ENCODE peak calls at places on chromosomes 2 and 18, in five cellular contexts. R, C, U, B and P are unnamed samples.

GRCh38 chr2:135998842-135999241 is 13.4 kb upstream of the DARS1 start:
- DNase-seq in R (no peak), C (no peak), U (no peak), B (no peak), P (no peak)

GRCh38 chr2:16298866-16299265 is 358.5 kb downstream of the MYCN start:
- DNase-seq in R (no peak), C (no peak), U (no peak), B (no peak), P (no peak)

GRCh38 chr2:230347659-230348305 is 20.8 kb downstream of the SP140L start:
- DNase-seq in R (no peak), C (no peak), U (peak; percentile 30), B (no peak), P (no peak)

GRCh38 chr2:106030287-106031268 is 163.5 kb downstream of the UXS1 start:
- DNase-seq in R (peak; percentile 44), C (peak; percentile 10), U (peak; percentile 7), B (no peak), P (no peak)

GRCh38 chr18:27778925-27779324 is 398.0 kb downstream of the CDH2 start:
- DNase-seq in R (no peak), C (no peak), U (no peak), B (no peak), P (no peak)

GRCh38 chr2:199602271-199602895 is 144.6 kb upstream of the SATB2 start:
- DNase-seq in R (no peak), C (peak; percentile 75), U (peak; percentile 47), B (peak; percentile 24), P (peak; percentile 8)

GRCh38 chr2:238742664-238743063 is 105.2 kb upstream of the TWIST2 start:
- DNase-seq in R (no peak), C (no peak), U (no peak), B (no peak), P (no peak)

GRCh38 chr18:54117853-54118773 is 106.4 kb downstream of the MBD2 start:
- DNase-seq in R (no peak), C (no peak), U (no peak), B (no peak), P (no peak)

GRCh38 chr2:134365356-134365755 is 111.5 kb downstream of the MGAT5 start:
- DNase-seq in R (no peak), C (no peak), U (peak; percentile 41), B (no peak), P (no peak)

GRCh38 chr2:75787532-75788132 is 76.9 kb upstream of the GCFC2 start:
- DNase-seq in R (no peak), C (peak; percentile 72), U (peak; percentile 56), B (no peak), P (peak; percentile 70)

GRCh38 chr2:98503481-98504096 is 58.9 kb downstream of the INPP4A start:
- DNase-seq in R (no peak), C (peak; percentile 43), U (no peak), B (no peak), P (no peak)

GRCh38 chr2:231926761-231927565 is 767 bp upstream of the NPPC start:
- DNase-seq in R (no peak), C (peak; percentile 15), U (peak; percentile 33), B (no peak), P (peak; percentile 56)

GRCh38 chr18:7812431-7813063 is 245.4 kb downstream of the PTPRM start:
- DNase-seq in R (no peak), C (no peak), U (peak; percentile 73), B (no peak), P (no peak)

GRCh38 chr18:79540914-79541301 is 138.7 kb upstream of the CTDP1 start:
- DNase-seq in R (no peak), C (no peak), U (no peak), B (peak; percentile 14), P (no peak)

GRCh38 chr18:57353940-57354461 is 1.6 kb downstream of the ST8SIA3 start:
- DNase-seq in R (peak; percentile 30), C (peak; percentile 2), U (peak; percentile 15), B (peak; percentile 74), P (no peak)

GRCh38 chr2:41197781-41198180 is 745.9 kb upstream of the SLC8A1 start:
- DNase-seq in R (no peak), C (no peak), U (peak; percentile 12), B (no peak), P (no peak)

GRCh38 chr2:232489516-232490220 is 2.0 kb upstream of the ECEL1 start:
- DNase-seq in R (no peak), C (no peak), U (no peak), B (peak; percentile 15), P (no peak)

GRCh38 chr2:224357098-224357901 is 44.6 kb downstream of the FAM124B start:
- DNase-seq in R (no peak), C (peak; percentile 67), U (peak; percentile 66), B (peak; percentile 45), P (peak; percentile 47)

GRCh38 chr2:233473878-233474277 is 92.7 kb downstream of the USP40 start:
- DNase-seq in R (no peak), C (no peak), U (no peak), B (no peak), P (no peak)

GRCh38 chr2:231576465-231576864 is 16.2 kb upstream of the TEX44 start:
- DNase-seq in R (no peak), C (no peak), U (no peak), B (no peak), P (no peak)

GRCh38 chr2:19881221-19881620 is 20.6 kb downstream of the TTC32 start:
- DNase-seq in R (no peak), C (no peak), U (no peak), B (no peak), P (no peak)

GRCh38 chr2:86284401-86284841 is 53.0 kb downstream of the REEP1 start:
- DNase-seq in R (peak; percentile 75), C (no peak), U (no peak), B (no peak), P (no peak)

GRCh38 chr2:182868423-182868822 is 2.0 kb upstream of the FRZB start:
- DNase-seq in R (no peak), C (no peak), U (no peak), B (no peak), P (no peak)

GRCh38 chr18:43364535-43364934 is 87.2 kb upstream of the SYT4 start:
- DNase-seq in R (no peak), C (no peak), U (no peak), B (no peak), P (no peak)

GRCh38 chr18:50788284-50788683 is 31.5 kb downstream of the MRO start:
- DNase-seq in R (no peak), C (no peak), U (peak; percentile 28), B (no peak), P (no peak)

GRCh38 chr2:47429795-47430194 is 26.8 kb downstream of the MSH2 start:
- DNase-seq in R (no peak), C (no peak), U (peak; percentile 77), B (no peak), P (no peak)

GRCh38 chr2:28445448-28446258 is 50.2 kb upstream of the PLB1 start:
- DNase-seq in R (no peak), C (no peak), U (peak; percentile 97), B (no peak), P (no peak)

GRCh38 chr18:59123588-59124369 is 15.9 kb upstream of the SEC11C start:
- DNase-seq in R (no peak), C (no peak), U (peak; percentile 92), B (no peak), P (no peak)